ENCODE peak calls at places on chromosomes 5 and 9, in four cellular contexts. K, S, D and I are unnamed samples.
A peak's percentile ranks its signal among the peaks of the same experiment; 100 is the strongest.

GRCh38 chr5:3905031-3905430 is 309.4 kb downstream of the IRX1 start:
- DNase-seq in K (no peak), S (no peak), D (no peak), I (no peak)

GRCh38 chr9:110659891-110660541 is 8.6 kb upstream of the MUSK start:
- DNase-seq in K (peak; percentile 32), D (no peak), S (no peak), I (no peak)

GRCh38 chr5:141525659-141526058 is 36.8 kb downstream of the PCDHGC5 start:
- DNase-seq in D (no peak), K (no peak), S (no peak), I (no peak)

GRCh38 chr9:89519393-89519805 is 21.5 kb upstream of the SEMA4D start:
- DNase-seq in K (no peak), D (no peak), S (no peak), I (no peak)

GRCh38 chr5:6700686-6701355 is 12.4 kb upstream of the TENT4A start:
- DNase-seq in D (no peak), K (no peak), S (no peak), I (no peak)

GRCh38 chr5:172399336-172399735 is 55.0 kb downstream of the SH3PXD2B start:
- DNase-seq in K (no peak), S (no peak), D (no peak), I (no peak)

GRCh38 chr9:89795555-89796195 is 190.9 kb downstream of the GADD45G start:
- DNase-seq in K (no peak), S (no peak), D (no peak), I (no peak)

GRCh38 chr5:6236858-6237481 is 141.4 kb downstream of the MED10 start:
- DNase-seq in D (peak; percentile 25), K (no peak), S (no peak), I (no peak)

GRCh38 chr5:52702877-52703276 is 84.8 kb upstream of the ITGA1 start:
- DNase-seq in K (no peak), S (no peak), D (no peak), I (no peak)
- TF ChIP-seq USF1 in K (no peak), S (no peak), D (no peak), I (no peak)

DNA sequence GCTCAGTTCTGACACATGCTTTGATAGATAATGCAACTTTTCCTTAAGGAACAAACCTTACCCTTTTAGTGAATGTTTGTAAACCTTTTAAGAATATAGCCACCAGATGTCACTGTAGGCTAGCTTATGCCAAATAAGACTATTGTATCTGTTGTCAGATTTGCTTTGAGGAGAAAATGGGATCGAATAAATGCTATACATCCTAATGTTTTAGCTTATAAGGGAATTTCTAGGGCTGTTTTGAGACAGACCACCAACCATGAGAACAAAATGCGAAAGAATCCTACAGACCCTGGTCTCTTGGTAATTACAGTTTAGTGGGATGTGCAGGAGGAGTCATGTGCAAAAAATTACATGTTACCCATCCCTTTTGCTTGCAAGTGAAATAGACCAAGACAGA is 127.6 kb upstream of the NMUR2 start:
- DNase-seq in S (no peak), K (peak; percentile 16), D (peak; percentile 15), I (peak; percentile 55)
- TF ChIP-seq USF1 in S (no peak), K (no peak), D (no peak), I (no peak)

GRCh38 chr9:21585756-21586752 is 103.9 kb upstream of the IFNE start:
- DNase-seq in K (no peak), D (no peak), S (no peak), I (no peak)
- TF ChIP-seq USF1 in K (no peak), D (no peak), S (no peak), I (no peak)

DNA sequence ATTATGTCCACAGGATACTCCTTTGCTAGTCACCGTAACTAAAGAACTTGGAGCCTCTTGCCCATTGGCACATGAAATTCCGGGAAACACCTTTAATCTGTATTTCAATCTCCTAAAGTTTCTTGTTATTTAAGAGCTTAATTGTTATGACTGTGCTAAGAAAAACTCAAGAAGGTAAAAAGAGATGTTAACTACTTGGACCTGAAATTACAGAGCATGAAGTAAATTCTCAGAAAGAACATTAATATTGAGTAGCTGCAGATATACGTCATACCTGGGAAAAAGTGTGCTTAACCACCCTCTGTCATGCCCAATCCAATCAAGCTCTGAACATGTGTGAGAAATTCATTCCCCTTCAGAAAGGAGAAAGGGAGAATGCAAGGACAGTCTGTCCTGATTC is 394.9 kb upstream of the PTGER4 start:
- DNase-seq in D (no peak), K (no peak), S (no peak), I (no peak)
- TF ChIP-seq USF1 in D (no peak), K (no peak), S (no peak), I (no peak)

GRCh38 chr5:436641-436975 is 6.4 kb upstream of the EXOC3 start:
- DNase-seq in K (no peak), S (no peak), D (no peak), I (no peak)

GRCh38 chr5:437281-437771 is 5.7 kb upstream of the EXOC3 start:
- DNase-seq in D (no peak), S (peak; percentile 11), K (peak; percentile 53), I (no peak)

GRCh38 chr5:434443-435146 is 8.4 kb upstream of the EXOC3 start:
- DNase-seq in D (no peak), K (no peak), S (no peak), I (no peak)

GRCh38 chr5:435156-435790 is 7.7 kb upstream of the EXOC3 start:
- DNase-seq in S (no peak), D (no peak), K (no peak), I (no peak)

GRCh38 chr5:435961-436640 is 6.9 kb upstream of the EXOC3 start:
- DNase-seq in D (no peak), S (peak; percentile 62), K (peak; percentile 61), I (peak; percentile 45)
- TF ChIP-seq USF1 in D (no peak), S (no peak), K (no peak), I (no peak)

GRCh38 chr9:129722913-129723312 is 29.9 kb downstream of the PTGES start:
- DNase-seq in K (no peak), S (no peak), D (no peak), I (no peak)

GRCh38 chr9:129718647-129719046 is 34.2 kb downstream of the PTGES start:
- DNase-seq in S (no peak), K (no peak), D (no peak), I (no peak)

GRCh38 chr9:129720181-129720864 is 32.5 kb downstream of the PTGES start:
- DNase-seq in D (no peak), K (peak; percentile 68), S (peak; percentile 85), I (peak; percentile 83)

GRCh38 chr9:129719135-129719534 is 33.7 kb downstream of the PTGES start:
- DNase-seq in K (no peak), S (peak; percentile 83), D (no peak), I (peak; percentile 59)

DNA sequence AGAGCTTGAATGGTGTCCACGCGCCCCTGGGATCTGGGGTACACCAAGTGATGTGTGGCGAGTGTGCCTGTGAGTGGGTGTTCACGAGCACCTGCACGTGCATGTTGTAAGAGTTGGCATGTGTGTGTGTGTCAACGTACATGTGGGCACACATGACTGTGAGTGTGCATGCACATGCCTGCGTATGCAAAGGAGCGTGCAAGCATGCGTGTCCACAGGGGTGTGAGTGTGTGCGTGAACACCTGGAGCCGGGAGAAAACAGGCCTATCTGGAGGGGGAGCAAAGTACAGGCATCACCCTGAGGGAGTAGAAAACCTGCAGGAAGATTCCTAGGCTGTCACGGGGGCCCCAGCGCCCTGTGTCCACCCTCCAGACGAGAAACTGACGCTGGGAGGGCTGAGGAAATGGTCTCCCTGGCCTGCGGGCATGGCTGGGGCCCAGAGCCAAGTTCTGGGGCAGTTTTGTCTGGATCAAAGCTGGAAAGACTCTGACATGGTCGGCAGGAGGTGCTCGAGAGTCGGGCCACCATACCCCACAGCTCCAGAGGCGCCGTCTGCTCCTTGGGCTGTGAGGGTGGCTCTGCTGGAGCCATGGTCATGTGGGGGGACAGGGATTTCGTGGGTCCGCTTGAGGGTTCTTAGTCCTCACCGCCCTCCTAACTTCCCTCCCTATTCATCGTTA is 31.8 kb downstream of the PTGES start:
- DNase-seq in D (no peak), K (no peak), S (no peak), I (peak; percentile 77)
- TF ChIP-seq USF1 in D (no peak), K (no peak), S (no peak), I (no peak)